ENCODE peak calls at places on chromosomes 4 and X, in five cellular contexts. One of them, this sample, is unnamed.

GRCh38 chrX:7330971-7331746 is 183.2 kb upstream of the PUDP start:
- DNase-seq in esophagus muscularis mucosa: no peak
- DNase-seq in lower leg skin: no peak
- DNase-seq in tibial nerve: peak
- DNase-seq in body of pancreas: no peak
- DNase-seq in this sample: no peak

GRCh38 chr4:166318810-166319525 is 445.9 kb downstream of the TLL1 start:
- DNase-seq in body of pancreas: no peak
- DNase-seq in tibial nerve: no peak
- DNase-seq in lower leg skin: no peak
- DNase-seq in esophagus muscularis mucosa: no peak
- DNase-seq in this sample: no peak

GRCh38 chr4:676871-677235 is 2.5 kb downstream of the MYL5 start:
- DNase-seq in body of pancreas: no peak
- DNase-seq in esophagus muscularis mucosa: no peak
- DNase-seq in lower leg skin: no peak
- DNase-seq in tibial nerve: no peak
- DNase-seq in this sample: no peak

GRCh38 chrX:74923942-74924448 is 1.3 kb downstream of the NEXMIF start:
- DNase-seq in lower leg skin: no peak
- DNase-seq in body of pancreas: peak
- DNase-seq in esophagus muscularis mucosa: no peak
- DNase-seq in tibial nerve: no peak
- DNase-seq in this sample: no peak

GRCh38 chr4:153521995-153522799 is 56.0 kb downstream of the TMEM131L start:
- DNase-seq in body of pancreas: no peak
- DNase-seq in tibial nerve: no peak
- DNase-seq in esophagus muscularis mucosa: no peak
- DNase-seq in lower leg skin: no peak
- DNase-seq in this sample: no peak

GRCh38 chrX:101736651-101737050 is 77.0 kb upstream of the ARMCX2 start:
- DNase-seq in esophagus muscularis mucosa: no peak
- DNase-seq in lower leg skin: no peak
- DNase-seq in tibial nerve: no peak
- DNase-seq in body of pancreas: no peak
- DNase-seq in this sample: no peak

GRCh38 chrX:24081661-24082154 is 27.0 kb downstream of the EIF2S3 start:
- DNase-seq in esophagus muscularis mucosa: no peak
- DNase-seq in lower leg skin: no peak
- DNase-seq in tibial nerve: peak
- DNase-seq in body of pancreas: peak
- DNase-seq in this sample: peak

GRCh38 chr4:6333301-6334202 is 63.9 kb downstream of the WFS1 start:
- DNase-seq in esophagus muscularis mucosa: no peak
- DNase-seq in body of pancreas: no peak
- DNase-seq in lower leg skin: no peak
- DNase-seq in tibial nerve: no peak
- DNase-seq in this sample: no peak

GRCh38 chr4:121668368-121669162 is 28.2 kb downstream of the ANXA5 start:
- DNase-seq in lower leg skin: no peak
- DNase-seq in tibial nerve: no peak
- DNase-seq in esophagus muscularis mucosa: no peak
- DNase-seq in body of pancreas: no peak
- DNase-seq in this sample: peak

GRCh38 chr4:98290511-98290910 is 29.3 kb downstream of the RAP1GDS1 start:
- DNase-seq in body of pancreas: no peak
- DNase-seq in esophagus muscularis mucosa: no peak
- DNase-seq in lower leg skin: no peak
- DNase-seq in tibial nerve: no peak
- DNase-seq in this sample: no peak

GRCh38 chrX:87140800-87141483 is 376.7 kb upstream of the KLHL4 start:
- DNase-seq in lower leg skin: no peak
- DNase-seq in body of pancreas: no peak
- DNase-seq in tibial nerve: no peak
- DNase-seq in esophagus muscularis mucosa: no peak
- DNase-seq in this sample: no peak

GRCh38 chrX:108464604-108465003 is 25.0 kb downstream of the COL4A5 start:
- DNase-seq in tibial nerve: no peak
- DNase-seq in esophagus muscularis mucosa: no peak
- DNase-seq in body of pancreas: no peak
- DNase-seq in lower leg skin: no peak
- DNase-seq in this sample: no peak

GRCh38 chrX:134957836-134958235 is 33.0 kb upstream of the SMIM10 start:
- DNase-seq in lower leg skin: no peak
- DNase-seq in esophagus muscularis mucosa: no peak
- DNase-seq in tibial nerve: no peak
- DNase-seq in body of pancreas: no peak
- DNase-seq in this sample: no peak

GRCh38 chrX:74117962-74118361 is 186.0 kb upstream of the ZCCHC13 start:
- DNase-seq in body of pancreas: no peak
- DNase-seq in tibial nerve: no peak
- DNase-seq in lower leg skin: no peak
- DNase-seq in esophagus muscularis mucosa: no peak
- DNase-seq in this sample: no peak

GRCh38 chr4:48851651-48852050 is 20.8 kb downstream of the OCIAD1 start:
- DNase-seq in tibial nerve: no peak
- DNase-seq in esophagus muscularis mucosa: no peak
- DNase-seq in lower leg skin: no peak
- DNase-seq in body of pancreas: no peak
- DNase-seq in this sample: no peak

GRCh38 chrX:71181558-71181909 is 36.9 kb downstream of the NLGN3 start:
- DNase-seq in body of pancreas: peak
- DNase-seq in lower leg skin: no peak
- DNase-seq in esophagus muscularis mucosa: no peak
- DNase-seq in tibial nerve: peak
- DNase-seq in this sample: no peak

GRCh38 chr4:123986268-123986798 is 589.7 kb downstream of the SPRY1 start:
- DNase-seq in body of pancreas: peak
- DNase-seq in lower leg skin: no peak
- DNase-seq in esophagus muscularis mucosa: no peak
- DNase-seq in tibial nerve: peak
- DNase-seq in this sample: peak

GRCh38 chr4:155703486-155704227 is 37.0 kb downstream of the GUCY1A1 start:
- DNase-seq in esophagus muscularis mucosa: no peak
- DNase-seq in lower leg skin: no peak
- DNase-seq in tibial nerve: no peak
- DNase-seq in body of pancreas: no peak
- DNase-seq in this sample: no peak

GRCh38 chrX:141176586-141177451 is at the start of gene LDOC1:
- DNase-seq in body of pancreas: peak
- DNase-seq in tibial nerve: peak
- DNase-seq in esophagus muscularis mucosa: peak
- DNase-seq in lower leg skin: peak
- DNase-seq in this sample: peak

GRCh38 chr4:110793381-110793801 is 170.5 kb upstream of the PITX2 start:
- DNase-seq in esophagus muscularis mucosa: no peak
- DNase-seq in lower leg skin: no peak
- DNase-seq in tibial nerve: no peak
- DNase-seq in body of pancreas: no peak
- DNase-seq in this sample: no peak

GRCh38 chrX:93660575-93660974 is 12.8 kb downstream of the NAP1L3 start:
- DNase-seq in lower leg skin: no peak
- DNase-seq in tibial nerve: no peak
- DNase-seq in body of pancreas: no peak
- DNase-seq in esophagus muscularis mucosa: no peak
- DNase-seq in this sample: no peak

GRCh38 chr4:183435803-183436202 is 8.6 kb upstream of the CDKN2AIP start:
- DNase-seq in body of pancreas: no peak
- DNase-seq in esophagus muscularis mucosa: no peak
- DNase-seq in lower leg skin: no peak
- DNase-seq in tibial nerve: no peak
- DNase-seq in this sample: no peak

GRCh38 chrX:71067079-71067478 is 1.1 kb downstream of the SNX12 start:
- DNase-seq in lower leg skin: no peak
- DNase-seq in tibial nerve: no peak
- DNase-seq in body of pancreas: no peak
- DNase-seq in esophagus muscularis mucosa: no peak
- DNase-seq in this sample: no peak

GRCh38 chrX:154437398-154437752 is 421 bp downstream of the GDI1 start:
- DNase-seq in esophagus muscularis mucosa: no peak
- DNase-seq in lower leg skin: no peak
- DNase-seq in body of pancreas: no peak
- DNase-seq in tibial nerve: no peak
- DNase-seq in this sample: no peak

GRCh38 chr4:8765631-8766590 is 105.7 kb downstream of the HMX1 start:
- DNase-seq in body of pancreas: no peak
- DNase-seq in esophagus muscularis mucosa: no peak
- DNase-seq in tibial nerve: no peak
- DNase-seq in lower leg skin: peak
- DNase-seq in this sample: no peak

GRCh38 chr4:76011700-76012387 is 4.5 kb upstream of the CXCL9 start:
- DNase-seq in lower leg skin: no peak
- DNase-seq in esophagus muscularis mucosa: no peak
- DNase-seq in tibial nerve: peak
- DNase-seq in body of pancreas: no peak
- DNase-seq in this sample: no peak

GRCh38 chr4:75028196-75028854 is 95.4 kb downstream of the PARM1 start:
- DNase-seq in tibial nerve: no peak
- DNase-seq in body of pancreas: peak
- DNase-seq in esophagus muscularis mucosa: no peak
- DNase-seq in lower leg skin: no peak
- DNase-seq in this sample: no peak

GRCh38 chrX:147738260-147738659 is 173.5 kb upstream of the FMR1 start:
- DNase-seq in lower leg skin: no peak
- DNase-seq in esophagus muscularis mucosa: no peak
- DNase-seq in tibial nerve: no peak
- DNase-seq in body of pancreas: no peak
- DNase-seq in this sample: no peak

GRCh38 chrX:149898554-149898953 is 17.6 kb downstream of the MAGEA8 start:
- DNase-seq in lower leg skin: no peak
- DNase-seq in body of pancreas: no peak
- DNase-seq in tibial nerve: no peak
- DNase-seq in esophagus muscularis mucosa: no peak
- DNase-seq in this sample: no peak

GRCh38 chrX:13448941-13449340 is 120.5 kb upstream of the EGFL6 start:
- DNase-seq in lower leg skin: no peak
- DNase-seq in tibial nerve: peak
- DNase-seq in body of pancreas: no peak
- DNase-seq in esophagus muscularis mucosa: no peak
- DNase-seq in this sample: no peak

GRCh38 chr4:176193898-176194297 is 1.5 kb downstream of the SPATA4 start:
- DNase-seq in lower leg skin: no peak
- DNase-seq in esophagus muscularis mucosa: no peak
- DNase-seq in body of pancreas: no peak
- DNase-seq in tibial nerve: no peak
- DNase-seq in this sample: no peak

GRCh38 chr4:168615294-168615693 is 118.4 kb downstream of the PALLD start:
- DNase-seq in esophagus muscularis mucosa: no peak
- DNase-seq in tibial nerve: no peak
- DNase-seq in body of pancreas: no peak
- DNase-seq in lower leg skin: no peak
- DNase-seq in this sample: no peak

GRCh38 chr4:42327323-42327722 is 70.0 kb upstream of the SHISA3 start:
- DNase-seq in tibial nerve: no peak
- DNase-seq in body of pancreas: no peak
- DNase-seq in esophagus muscularis mucosa: no peak
- DNase-seq in lower leg skin: no peak
- DNase-seq in this sample: no peak

DNA sequence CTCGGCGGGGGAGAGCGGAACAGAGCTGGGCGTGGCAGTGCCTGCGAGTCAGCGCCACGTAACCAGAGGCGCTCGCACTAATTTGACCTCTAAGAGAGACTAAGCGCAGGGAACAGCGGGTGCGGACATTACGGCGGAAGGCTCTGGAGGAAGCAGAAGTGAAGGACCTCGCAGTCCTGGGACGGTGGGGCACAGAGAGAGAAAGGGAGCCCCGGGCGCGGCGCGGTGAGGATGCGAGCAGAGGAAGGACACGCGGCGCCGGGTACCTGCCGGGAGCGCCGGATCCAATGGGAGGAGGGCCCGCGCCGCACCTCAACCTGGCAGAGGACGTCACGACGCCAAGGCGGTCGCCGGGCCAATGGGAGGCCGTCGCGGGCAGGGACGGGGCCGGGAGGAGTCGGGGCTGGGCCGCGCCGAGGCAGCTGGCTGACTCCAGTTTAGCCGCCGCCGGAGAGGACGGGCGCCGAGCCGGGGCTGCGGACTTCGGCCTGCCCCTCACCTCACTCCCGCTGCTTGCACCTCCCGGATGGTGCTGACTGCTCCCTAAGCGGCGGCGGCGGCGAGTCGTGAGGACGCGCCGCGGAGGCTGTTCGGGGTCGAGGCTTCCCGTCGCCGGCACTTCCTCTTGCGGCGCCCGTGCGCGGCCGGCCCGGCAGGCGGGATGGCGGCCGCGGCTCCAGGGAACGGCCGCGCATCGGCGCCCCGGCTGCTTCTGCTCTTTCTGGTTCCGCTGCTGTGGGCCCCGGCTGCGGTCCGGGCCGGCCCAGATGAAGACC is at the start of gene TMEM165:
- DNase-seq in tibial nerve: peak
- DNase-seq in body of pancreas: peak
- DNase-seq in lower leg skin: peak
- DNase-seq in esophagus muscularis mucosa: peak
- DNase-seq in this sample: peak
- TF ChIP-seq POLR2A in tibial nerve: peak
- TF ChIP-seq POLR2A in body of pancreas: peak
- TF ChIP-seq POLR2A in lower leg skin: peak
- TF ChIP-seq POLR2A in esophagus muscularis mucosa: peak
- TF ChIP-seq POLR2A in this sample: peak

GRCh38 chr4:86496094-86497060 is 97.7 kb upstream of the PTPN13 start:
- DNase-seq in tibial nerve: peak
- DNase-seq in lower leg skin: no peak
- DNase-seq in body of pancreas: peak
- DNase-seq in esophagus muscularis mucosa: no peak
- DNase-seq in this sample: no peak
- TF ChIP-seq POLR2A in tibial nerve: no peak
- TF ChIP-seq POLR2A in lower leg skin: no peak
- TF ChIP-seq POLR2A in body of pancreas: no peak
- TF ChIP-seq POLR2A in esophagus muscularis mucosa: no peak
- TF ChIP-seq POLR2A in this sample: no peak

GRCh38 chr4:11702886-11703555 is 274.3 kb upstream of the HS3ST1 start:
- DNase-seq in esophagus muscularis mucosa: no peak
- DNase-seq in lower leg skin: no peak
- DNase-seq in body of pancreas: no peak
- DNase-seq in tibial nerve: no peak
- DNase-seq in this sample: no peak

GRCh38 chr4:11701978-11702377 is 273.3 kb upstream of the HS3ST1 start:
- DNase-seq in esophagus muscularis mucosa: no peak
- DNase-seq in body of pancreas: no peak
- DNase-seq in lower leg skin: no peak
- DNase-seq in tibial nerve: no peak
- DNase-seq in this sample: no peak

GRCh38 chr4:11698033-11698432 is 269.3 kb upstream of the HS3ST1 start:
- DNase-seq in tibial nerve: no peak
- DNase-seq in lower leg skin: no peak
- DNase-seq in esophagus muscularis mucosa: no peak
- DNase-seq in body of pancreas: no peak
- DNase-seq in this sample: no peak

GRCh38 chr4:11700751-11701226 is 272.1 kb upstream of the HS3ST1 start:
- DNase-seq in lower leg skin: no peak
- DNase-seq in esophagus muscularis mucosa: no peak
- DNase-seq in tibial nerve: no peak
- DNase-seq in body of pancreas: no peak
- DNase-seq in this sample: no peak

GRCh38 chr4:11698846-11699590 is 270.3 kb upstream of the HS3ST1 start:
- DNase-seq in lower leg skin: no peak
- DNase-seq in esophagus muscularis mucosa: no peak
- DNase-seq in body of pancreas: no peak
- DNase-seq in tibial nerve: no peak
- DNase-seq in this sample: peak
- TF ChIP-seq POLR2A in lower leg skin: no peak
- TF ChIP-seq POLR2A in esophagus muscularis mucosa: no peak
- TF ChIP-seq POLR2A in body of pancreas: no peak
- TF ChIP-seq POLR2A in tibial nerve: no peak
- TF ChIP-seq POLR2A in this sample: no peak

GRCh38 chr4:37685726-37686372 is 327 bp downstream of the RELL1 start:
- DNase-seq in esophagus muscularis mucosa: peak
- DNase-seq in tibial nerve: peak
- DNase-seq in body of pancreas: peak
- DNase-seq in lower leg skin: no peak
- DNase-seq in this sample: peak
- TF ChIP-seq POLR2A in esophagus muscularis mucosa: peak
- TF ChIP-seq POLR2A in tibial nerve: peak
- TF ChIP-seq POLR2A in body of pancreas: peak
- TF ChIP-seq POLR2A in lower leg skin: peak
- TF ChIP-seq POLR2A in this sample: peak

This sample was measured in H54.